ENCODE peak calls at places on chromosomes 11 and 22, in eight cellular contexts. M is cardiac fibroblast, W is fibroblast of mammary gland, N is AG10803, C is astrocyte of the spinal cord, G is fibroblast of villous mesenchyme, Y is activated B cell treated with CpG ODN at 0.5 μM for 24 hours, E is heart right ventricle. X is an unnamed sample.
A peak's percentile ranks its signal among the peaks of the same experiment; 100 is the strongest.

GRCh38 chr11:21475276-21475675 is 717.6 kb upstream of the ANO5 start:
- DNase-seq in M (no peak), W (no peak), N (no peak), C (no peak), G (no peak), Y (no peak), E (no peak), X (no peak)

GRCh38 chr22:20228055-20228938 is 39.8 kb downstream of the RTN4R start:
- DNase-seq in M (no peak), W (no peak), N (no peak), C (no peak), G (no peak), Y (no peak), E (no peak), X (no peak)

GRCh38 chr11:46202149-46202548 is 75.3 kb upstream of the CREB3L1 start:
- DNase-seq in M (no peak), W (no peak), N (no peak), C (no peak), G (no peak), Y (no peak), E (no peak), X (no peak)

GRCh38 chr11:89491141-89491690 is at the start of gene NOX4:
- DNase-seq in M (peak; percentile 61), W (peak; percentile 31), N (peak; percentile 54), C (peak; percentile 76), G (peak; percentile 16), Y (no peak), E (peak; percentile 56), X (peak; percentile 63)

GRCh38 chr11:72224587-72225410 is at the start of gene INPPL1:
- DNase-seq in M (peak; percentile 47), W (peak; percentile 18), N (no peak), C (peak; percentile 31), G (peak; percentile 45), Y (peak; percentile 46), E (peak; percentile 59), X (peak; percentile 59)

GRCh38 chr11:18000760-18001159 is 12.1 kb downstream of the SERGEF start:
- DNase-seq in M (no peak), W (no peak), N (no peak), C (no peak), G (no peak), Y (no peak), E (no peak), X (no peak)

GRCh38 chr11:77166021-77166420 is 38.0 kb downstream of the MYO7A start:
- DNase-seq in M (no peak), W (no peak), N (no peak), C (no peak), G (no peak), Y (no peak), E (no peak), X (no peak)

GRCh38 chr11:128474036-128474874 is 113.1 kb downstream of the ETS1 start:
- DNase-seq in M (no peak), W (no peak), N (no peak), C (no peak), G (no peak), Y (no peak), E (no peak), X (no peak)

GRCh38 chr11:118883368-118884071 is at the start of gene CXCR5:
- DNase-seq in M (no peak), W (no peak), N (no peak), C (peak; percentile 58), G (no peak), Y (peak; percentile 69), E (no peak), X (no peak)

GRCh38 chr22:19820880-19821522 is 33.7 kb downstream of the GNB1L start:
- DNase-seq in M (no peak), W (no peak), N (no peak), C (no peak), G (no peak), Y (peak; percentile 2), E (no peak), X (no peak)

GRCh38 chr22:30830907-30831306 is 136.2 kb downstream of the OSBP2 start:
- DNase-seq in M (peak; percentile 94), W (peak; percentile 87), N (peak; percentile 97), C (peak; percentile 86), G (peak; percentile 59), Y (no peak), E (no peak), X (no peak)

GRCh38 chr11:13183094-13183825 is 94.3 kb upstream of the BMAL1 start:
- DNase-seq in M (peak; percentile 78), W (peak; percentile 59), N (peak; percentile 91), C (peak; percentile 47), G (peak; percentile 54), Y (no peak), E (no peak), X (no peak)

GRCh38 chr11:73570415-73571114 is 27.3 kb downstream of the FAM168A start:
- DNase-seq in M (peak; percentile 28), W (peak; percentile 67), N (peak; percentile 23), C (peak; percentile 59), G (no peak), Y (no peak), E (no peak), X (no peak)

GRCh38 chr11:126359431-126360048 is 4.1 kb downstream of the ST3GAL4 start:
- DNase-seq in M (peak; percentile 82), W (peak; percentile 91), N (peak; percentile 88), C (peak; percentile 33), G (peak; percentile 71), Y (no peak), E (peak; percentile 81), X (no peak)

GRCh38 chr11:120566176-120566575 is 54.6 kb downstream of the GRIK4 start:
- DNase-seq in M (peak; percentile 17), W (no peak), N (no peak), C (peak; percentile 19), G (no peak), Y (no peak), E (no peak), X (no peak)

GRCh38 chr11:36793542-36793926 is 195.5 kb upstream of the RAG2 start:
- DNase-seq in M (no peak), W (no peak), N (no peak), C (no peak), G (no peak), Y (no peak), E (no peak), X (peak; percentile 4)

GRCh38 chr22:42994276-42994916 is 20.6 kb downstream of the PACSIN2 start:
- DNase-seq in M (no peak), W (no peak), N (no peak), C (no peak), G (no peak), Y (no peak), E (no peak), X (no peak)

GRCh38 chr11:96213500-96213899 is 129.5 kb downstream of the MAML2 start:
- DNase-seq in M (peak; percentile 81), W (peak; percentile 94), N (peak; percentile 66), C (peak; percentile 77), G (peak; percentile 95), Y (no peak), E (no peak), X (no peak)

GRCh38 chr11:84720706-84721402 is 906.3 kb downstream of the DLG2 start:
- DNase-seq in M (peak; percentile 3), W (peak; percentile 1), N (peak; percentile 13), C (peak; percentile 6), G (no peak), Y (no peak), E (peak; percentile 27), X (peak; percentile 16)

GRCh38 chr22:17920145-17920605 is 104.2 kb downstream of the MICAL3 start:
- DNase-seq in M (peak; percentile 67), W (peak; percentile 20), N (no peak), C (no peak), G (peak; percentile 88), Y (no peak), E (peak; percentile 70), X (no peak)

GRCh38 chr11:44243086-44243485 is 66.9 kb downstream of the ALX4 start:
- DNase-seq in M (no peak), W (no peak), N (no peak), C (no peak), G (no peak), Y (no peak), E (no peak), X (no peak)

GRCh38 chr11:86693501-86693900 is 21.1 kb upstream of the ME3 start:
- DNase-seq in M (peak; percentile 60), W (no peak), N (no peak), C (no peak), G (no peak), Y (no peak), E (no peak), X (no peak)

GRCh38 chr22:25979968-25980367 is 189.3 kb upstream of the SEZ6L start:
- DNase-seq in M (no peak), W (no peak), N (no peak), C (no peak), G (no peak), Y (no peak), E (no peak), X (no peak)

GRCh38 chr22:26031641-26032040 is 137.6 kb upstream of the SEZ6L start:
- DNase-seq in M (no peak), W (no peak), N (no peak), C (no peak), G (no peak), Y (no peak), E (no peak), X (no peak)

GRCh38 chr11:9265211-9266131 is at the start of gene DENND5A:
- DNase-seq in M (peak; percentile 91), W (peak; percentile 74), N (peak; percentile 83), C (peak; percentile 90), G (peak; percentile 89), Y (peak; percentile 54), E (peak; percentile 91), X (peak; percentile 75)
- TF ChIP-seq CTCF in M (no peak), W (no peak), N (no peak), C (no peak), G (no peak), Y (no peak), E (no peak), X (no peak)

GRCh38 chr11:29343465-29344333 is 673.1 kb downstream of the KCNA4 start:
- DNase-seq in M (peak; percentile 64), W (peak; percentile 56), N (peak; percentile 50), C (peak; percentile 36), G (peak; percentile 39), Y (peak; percentile 14), E (peak; percentile 49), X (peak; percentile 79)
- TF ChIP-seq CTCF in M (peak; percentile 96), W (peak; percentile 98), N (peak; percentile 93), C (peak; percentile 96), G (peak; percentile 90), Y (peak; percentile 37), E (peak; percentile 66), X (peak; percentile 98)

GRCh38 chr22:49993649-49994360 is 18.8 kb downstream of the IL17REL start:
- DNase-seq in M (no peak), W (no peak), N (no peak), C (no peak), G (no peak), Y (no peak), E (no peak), X (no peak)
- TF ChIP-seq CTCF in M (no peak), W (no peak), N (no peak), C (no peak), G (no peak), Y (no peak), E (peak; percentile 0), X (no peak)

GRCh38 chr22:44249376-44250147 is 63.2 kb downstream of the SHISAL1 start:
- DNase-seq in M (no peak), W (no peak), N (no peak), C (no peak), G (no peak), Y (no peak), E (no peak), X (no peak)
- TF ChIP-seq CTCF in M (no peak), W (no peak), N (no peak), C (no peak), G (no peak), Y (no peak), E (no peak), X (no peak)